ENCODE peak calls at places on chromosomes 7 and 10, in eight cellular contexts. L, A, I, S, N, M, X and Q are unnamed samples.

GRCh38 chr10:4663162-4663992 is 162.6 kb upstream of the AKR1E2 start:
- DNase-seq in L (peak), A (no peak), I (peak), S (no peak), N (peak), M (peak), X (peak), Q (no peak)

GRCh38 chr7:1558181-1558811 is 2.3 kb upstream of the TMEM184A start:
- DNase-seq in L (peak), A (peak), I (peak), S (no peak), N (no peak), M (no peak), X (no peak), Q (no peak)

GRCh38 chr10:110005716-110006115 is 2.1 kb upstream of the ADD3 start:
- DNase-seq in L (peak), A (no peak), I (peak), S (no peak), N (peak), M (peak), X (peak), Q (peak)

GRCh38 chr7:13414661-13415105 is 574.8 kb downstream of the ETV1 start:
- DNase-seq in L (no peak), A (no peak), I (no peak), S (no peak), N (peak), M (peak), X (no peak), Q (no peak)

GRCh38 chr7:154178890-154179289 is 126.7 kb downstream of the DPP6 start:
- DNase-seq in L (no peak), A (no peak), I (peak), S (no peak), N (no peak), M (no peak), X (no peak), Q (no peak)

GRCh38 chr10:117533507-117534281 is 8.9 kb upstream of the EMX2 start:
- DNase-seq in L (no peak), A (no peak), I (no peak), S (no peak), N (no peak), M (no peak), X (no peak), Q (no peak)

GRCh38 chr10:133462512-133463305 is 9.0 kb downstream of the SCART1 start:
- DNase-seq in L (no peak), A (no peak), I (no peak), S (no peak), N (no peak), M (no peak), X (no peak), Q (no peak)

GRCh38 chr7:157975401-157976372 is 611.9 kb downstream of the PTPRN2 start:
- DNase-seq in L (no peak), A (no peak), I (no peak), S (no peak), N (no peak), M (no peak), X (no peak), Q (no peak)

GRCh38 chr7:91852263-91852741 is 28.2 kb downstream of the MTERF1 start:
- DNase-seq in L (no peak), A (no peak), I (peak), S (no peak), N (peak), M (no peak), X (peak), Q (no peak)

GRCh38 chr7:43550427-43550826 is 32.5 kb upstream of the STK17A start:
- DNase-seq in L (no peak), A (no peak), I (no peak), S (no peak), N (no peak), M (no peak), X (no peak), Q (no peak)

GRCh38 chr10:16853201-16853600 is 36.0 kb upstream of the RSU1 start:
- DNase-seq in L (no peak), A (no peak), I (peak), S (no peak), N (peak), M (no peak), X (peak), Q (no peak)

GRCh38 chr7:130419652-130420051 is 21.2 kb downstream of the CEP41 start:
- DNase-seq in L (no peak), A (no peak), I (no peak), S (no peak), N (no peak), M (no peak), X (no peak), Q (no peak)

GRCh38 chr10:13054844-13055243 is 45.1 kb upstream of the OPTN start:
- DNase-seq in L (no peak), A (no peak), I (no peak), S (no peak), N (no peak), M (no peak), X (no peak), Q (no peak)

GRCh38 chr10:13051126-13051694 is 48.8 kb upstream of the OPTN start:
- DNase-seq in L (no peak), A (no peak), I (no peak), S (no peak), N (no peak), M (no peak), X (no peak), Q (no peak)

GRCh38 chr10:13053794-13054462 is 46.0 kb upstream of the OPTN start:
- DNase-seq in L (no peak), A (no peak), I (no peak), S (no peak), N (no peak), M (no peak), X (no peak), Q (no peak)

GRCh38 chr10:13056461-13057077 is 43.4 kb upstream of the OPTN start:
- DNase-seq in L (no peak), A (no peak), I (peak), S (no peak), N (peak), M (peak), X (no peak), Q (peak)
- TF ChIP-seq CTCF in L (peak), A (peak), I (peak), S (no peak), N (peak), M (no peak), X (peak), Q (no peak)

GRCh38 chr10:127196955-127197432 is 603 bp upstream of the INSYN2A start:
- DNase-seq in L (no peak), A (no peak), I (no peak), S (no peak), N (no peak), M (no peak), X (no peak), Q (no peak)

GRCh38 chr10:127198721-127199120 is 2.3 kb upstream of the INSYN2A start:
- DNase-seq in L (no peak), A (no peak), I (no peak), S (no peak), N (no peak), M (no peak), X (no peak), Q (no peak)

GRCh38 chr10:127196227-127196954 is at the start of gene INSYN2A:
- DNase-seq in L (peak), A (no peak), I (peak), S (no peak), N (peak), M (peak), X (peak), Q (peak)

GRCh38 chr10:127200646-127201045 is 4.3 kb upstream of the INSYN2A start:
- DNase-seq in L (no peak), A (no peak), I (no peak), S (no peak), N (no peak), M (no peak), X (no peak), Q (no peak)

DNA sequence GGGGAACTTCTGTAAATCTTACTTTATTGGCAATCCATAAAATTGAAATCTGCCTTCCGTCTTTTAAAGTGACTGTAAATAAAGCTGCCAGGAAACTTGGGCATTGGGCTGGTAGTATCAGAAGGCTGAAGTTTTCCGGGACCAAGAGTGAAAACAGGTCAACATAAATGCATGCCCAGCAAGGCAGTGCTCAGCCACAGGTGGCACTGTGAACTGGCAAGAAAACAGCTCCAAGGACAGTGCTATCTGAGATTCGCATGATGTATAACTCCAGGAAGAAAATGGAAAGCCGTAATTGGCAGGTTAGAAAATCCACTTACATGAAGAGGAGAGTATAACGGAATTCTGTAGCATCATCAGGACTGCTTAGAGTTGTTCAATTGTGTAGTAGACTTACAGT is 1.9 kb upstream of the INSYN2A start:
- DNase-seq in L (no peak), A (no peak), I (peak), S (no peak), N (no peak), M (no peak), X (no peak), Q (no peak)
- TF ChIP-seq CTCF in L (peak), A (no peak), I (peak), S (no peak), N (no peak), M (no peak), X (peak), Q (no peak)

DNA sequence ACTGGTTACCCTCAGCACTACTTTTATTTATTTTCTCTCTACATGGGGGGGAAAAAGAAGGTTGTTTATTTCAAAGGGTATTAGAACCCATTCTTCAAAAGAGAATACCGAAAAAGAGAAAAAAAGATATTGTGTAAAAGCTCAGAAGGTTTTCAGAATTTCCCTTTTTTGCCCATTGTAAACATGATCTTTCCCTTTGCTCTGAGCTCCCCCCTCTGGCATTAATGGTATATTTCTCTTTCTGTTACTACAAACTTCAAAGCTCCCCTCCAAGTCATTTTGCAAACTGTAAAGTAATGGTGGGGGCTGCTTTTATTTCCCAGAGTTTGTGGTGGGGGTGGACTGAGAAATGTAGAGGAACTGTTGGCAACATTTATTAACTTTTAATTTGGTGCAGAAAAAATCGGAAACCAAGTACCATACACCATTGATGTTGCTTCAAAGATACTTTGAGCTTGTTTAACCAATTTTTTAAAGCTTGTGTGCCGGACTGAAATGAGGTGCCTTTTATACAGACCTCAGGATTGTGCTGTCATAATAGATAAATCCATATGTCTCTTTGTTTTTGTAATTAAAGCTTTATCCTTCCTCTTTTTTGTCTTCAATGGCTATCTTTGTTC is 181.5 kb downstream of the EXOC4 start:
- DNase-seq in L (no peak), A (no peak), I (peak), S (no peak), N (peak), M (no peak), X (peak), Q (no peak)
- TF ChIP-seq CTCF in L (peak), A (peak), I (peak), S (peak), N (peak), M (peak), X (peak), Q (no peak)

GRCh38 chr7:68752485-68752884 is 845.8 kb upstream of the AUTS2 start:
- DNase-seq in L (peak), A (no peak), I (no peak), S (no peak), N (no peak), M (no peak), X (no peak), Q (no peak)

GRCh38 chr7:68748934-68749695 is 849.2 kb upstream of the AUTS2 start:
- DNase-seq in L (no peak), A (no peak), I (no peak), S (no peak), N (no peak), M (no peak), X (no peak), Q (no peak)

GRCh38 chr7:68754414-68754813 is 843.9 kb upstream of the AUTS2 start:
- DNase-seq in L (no peak), A (no peak), I (no peak), S (no peak), N (no peak), M (no peak), X (no peak), Q (no peak)
- TF ChIP-seq CTCF in L (no peak), A (no peak), I (no peak), S (no peak), N (no peak), M (no peak), X (no peak), Q (no peak)